ENCODE peak calls at places on chromosomes 6 and 20, in ten cellular contexts. M is astrocyte of the cerebellum, X is PC-3, W is right atrium auricular region, B is BJ, D is GM13977, U is neural crest cell, G is heart right ventricle, T is left ventricle myocardium inferior, J is AG04450. C is an unnamed sample.

GRCh38 chr6:17899491-17899890 is 87.9 kb downstream of the KIF13A start:
- DNase-seq in M (no peak), X (no peak), W (no peak), B (no peak), D (no peak), U (no peak), G (no peak), T (no peak), J (no peak), C (no peak)

GRCh38 chr6:167655174-167655821 is 171.4 kb upstream of the AFDN start:
- DNase-seq in M (no peak), X (no peak), W (no peak), B (no peak), D (no peak), U (no peak), G (no peak), T (no peak), J (no peak), C (no peak)

GRCh38 chr6:53517021-53517420 is 27.9 kb downstream of the GCLC start:
- DNase-seq in M (no peak), X (peak; percentile 40), W (no peak), B (no peak), D (no peak), U (no peak), G (no peak), T (no peak), J (no peak), C (no peak)

GRCh38 chr6:136669299-136669699 is 119.1 kb upstream of the MAP7 start:
- DNase-seq in M (peak; percentile 97), X (peak; percentile 85), W (no peak), B (peak; percentile 63), D (no peak), U (no peak), G (no peak), T (no peak), J (peak; percentile 73), C (peak; percentile 64)

GRCh38 chr6:131917763-131918649 is 33.2 kb downstream of the CCN2 start:
- DNase-seq in M (no peak), X (no peak), W (no peak), B (no peak), D (no peak), U (no peak), G (no peak), T (no peak), J (no peak), C (no peak)

GRCh38 chr6:31401403-31401802 is 2.0 kb upstream of the MICA start:
- DNase-seq in M (peak; percentile 23), X (peak; percentile 79), W (peak; percentile 72), B (peak; percentile 59), D (no peak), U (no peak), G (no peak), T (no peak), J (peak; percentile 56), C (peak; percentile 62)

GRCh38 chr20:43096471-43096870 is 93.2 kb downstream of the PTPRT start:
- DNase-seq in M (no peak), X (no peak), W (no peak), B (no peak), D (no peak), U (no peak), G (no peak), T (no peak), J (no peak), C (no peak)

GRCh38 chr20:36861875-36862801 is 13.8 kb upstream of the TLDC2 start:
- DNase-seq in M (no peak), X (peak; percentile 95), W (peak; percentile 93), B (peak; percentile 45), D (no peak), U (no peak), G (peak; percentile 92), T (peak; percentile 90), J (no peak), C (no peak)

GRCh38 chr6:147530132-147531060 is 21.9 kb downstream of the SAMD5 start:
- DNase-seq in M (no peak), X (peak; percentile 2), W (no peak), B (no peak), D (no peak), U (no peak), G (no peak), T (no peak), J (no peak), C (no peak)

GRCh38 chr6:37713529-37714119 is 15.9 kb upstream of the MDGA1 start:
- DNase-seq in M (no peak), X (no peak), W (no peak), B (peak; percentile 40), D (no peak), U (no peak), G (no peak), T (no peak), J (no peak), C (no peak)

GRCh38 chr6:44147256-44147655 is 11.4 kb upstream of the CAPN11 start:
- DNase-seq in M (no peak), X (no peak), W (no peak), B (no peak), D (no peak), U (no peak), G (no peak), T (no peak), J (no peak), C (no peak)

GRCh38 chr20:45919536-45919933 is 7.6 kb upstream of the PLTP start:
- DNase-seq in M (peak; percentile 54), X (no peak), W (peak; percentile 85), B (no peak), D (no peak), U (no peak), G (peak; percentile 90), T (peak; percentile 86), J (peak; percentile 82), C (no peak)

GRCh38 chr6:93886416-93886815 is 467.1 kb upstream of the EPHA7 start:
- DNase-seq in M (peak; percentile 35), X (no peak), W (no peak), B (no peak), D (no peak), U (no peak), G (no peak), T (no peak), J (no peak), C (no peak)

DNA sequence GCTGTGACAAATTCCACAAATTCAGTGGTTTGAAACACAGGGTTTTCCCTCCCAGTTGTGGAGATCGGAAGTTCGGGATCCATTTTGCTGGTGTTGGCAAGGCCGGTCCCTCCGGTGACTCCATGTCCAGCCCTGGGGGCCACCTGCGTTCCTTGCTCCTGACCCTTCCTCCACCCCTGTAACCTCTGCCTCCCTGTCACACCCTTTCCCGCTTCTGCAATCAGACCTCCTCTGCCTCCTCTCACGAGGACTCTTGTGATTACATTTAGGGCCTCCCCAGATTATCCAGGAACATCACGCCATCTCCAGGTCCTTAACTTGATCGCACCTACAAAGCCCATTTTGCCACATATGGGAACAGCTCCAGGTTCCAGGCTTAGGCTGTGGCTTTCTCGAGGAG is 12.5 kb downstream of the RPS6KA2 start:
- DNase-seq in M (no peak), X (no peak), W (no peak), B (no peak), D (no peak), U (no peak), G (peak; percentile 6), T (no peak), J (no peak), C (no peak)
- TF ChIP-seq CTCF in M (no peak), X (no peak), W (no peak), B (no peak), D (no peak), U (no peak), G (no peak), T (no peak), J (no peak), C (no peak)

GRCh38 chr20:11143481-11143880 is 469.7 kb upstream of the JAG1 start:
- DNase-seq in M (no peak), X (no peak), W (no peak), B (no peak), D (no peak), U (no peak), G (no peak), T (no peak), J (no peak), C (no peak)

GRCh38 chr20:11136691-11137090 is 462.9 kb upstream of the JAG1 start:
- DNase-seq in M (peak; percentile 28), X (no peak), W (no peak), B (no peak), D (no peak), U (no peak), G (no peak), T (no peak), J (no peak), C (no peak)

GRCh38 chr20:11144114-11144513 is 470.3 kb upstream of the JAG1 start:
- DNase-seq in M (peak; percentile 93), X (no peak), W (no peak), B (peak; percentile 88), D (no peak), U (no peak), G (no peak), T (no peak), J (peak; percentile 61), C (no peak)

DNA sequence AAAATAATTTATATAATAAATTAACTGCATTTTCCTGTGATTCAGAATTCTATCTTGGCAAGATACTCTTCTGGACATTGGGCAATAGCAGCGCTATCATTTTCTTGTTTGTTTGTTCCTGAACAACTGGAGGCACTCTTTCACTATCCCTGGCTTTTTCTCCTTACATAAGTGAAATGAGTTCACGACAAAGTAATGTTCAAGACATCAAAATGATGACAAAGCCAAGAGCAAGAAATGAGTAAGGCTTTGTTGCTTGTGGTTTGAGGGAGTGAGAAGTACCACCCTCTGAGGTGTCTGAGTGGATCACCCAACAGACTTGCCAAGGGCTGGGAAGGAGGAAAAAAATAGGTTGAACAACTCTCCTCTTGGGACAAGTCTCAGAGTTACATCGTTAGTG is 466.6 kb upstream of the JAG1 start:
- DNase-seq in M (peak; percentile 58), X (peak; percentile 96), W (no peak), B (no peak), D (no peak), U (no peak), G (no peak), T (no peak), J (peak; percentile 3), C (no peak)
- TF ChIP-seq CTCF in M (no peak), X (peak; percentile 48), W (no peak), B (no peak), D (no peak), U (no peak), G (no peak), T (no peak), J (no peak), C (no peak)

DNA sequence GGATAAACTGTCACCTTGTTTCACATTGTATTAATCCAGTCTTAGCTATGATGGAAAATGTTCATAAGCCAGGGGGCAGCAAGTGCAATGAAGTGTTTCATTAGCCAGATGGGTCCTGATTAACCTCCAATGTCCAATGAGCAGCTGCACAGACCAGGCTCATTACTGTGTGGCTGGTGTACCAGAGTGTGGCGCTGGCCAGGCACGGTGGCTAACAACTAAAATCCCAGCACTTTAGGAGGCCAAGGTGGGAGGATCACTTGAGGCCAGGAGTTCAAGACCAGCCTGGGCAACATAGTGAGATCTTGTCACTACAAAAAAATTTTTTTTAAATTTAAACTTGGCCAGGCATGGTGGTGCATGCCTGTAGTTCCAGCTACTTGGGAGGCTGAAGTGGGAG is 201.7 kb upstream of the FOXQ1 start:
- DNase-seq in M (no peak), X (peak; percentile 15), W (no peak), B (no peak), D (no peak), U (no peak), G (no peak), T (no peak), J (no peak), C (no peak)
- TF ChIP-seq CTCF in M (no peak), X (no peak), W (no peak), B (peak; percentile 21), D (no peak), U (no peak), G (no peak), T (peak; percentile 10), J (no peak), C (peak; percentile 12)

GRCh38 chr6:33812669-33813068 is 8.9 kb upstream of the MLN start:
- DNase-seq in M (peak; percentile 53), X (peak; percentile 68), W (no peak), B (no peak), D (peak; percentile 69), U (peak; percentile 78), G (peak; percentile 45), T (peak; percentile 33), J (no peak), C (peak; percentile 17)
- TF ChIP-seq CTCF in M (peak; percentile 60), X (no peak), W (no peak), B (peak; percentile 53), D (no peak), U (peak; percentile 63), G (no peak), T (peak; percentile 62), J (peak; percentile 58), C (peak; percentile 51)

C was measured in retinal pigment epithelial cell.